ENCODE peak calls at places on chromosomes 2 and 18, in ten cellular contexts. W, J, U, R, X, K, Z, S, N and F are unnamed samples.

GRCh38 chr2:176817061-176817565 is 395.5 kb upstream of the HNRNPA3 start:
- DNase-seq in U (no peak), R (no peak), J (no peak), S (peak), N (no peak), Z (no peak), K (no peak), W (no peak), X (no peak), F (no peak)

GRCh38 chr2:191470306-191470705 is 207.6 kb upstream of the NABP1 start:
- DNase-seq in N (no peak), X (no peak), U (no peak), J (no peak), S (no peak), W (no peak), Z (no peak), R (no peak), K (no peak), F (no peak)

GRCh38 chr2:117933884-117934354 is 80.0 kb downstream of the CCDC93 start:
- DNase-seq in Z (no peak), K (no peak), X (no peak), N (no peak), R (no peak), W (no peak), U (no peak), J (no peak), S (no peak), F (no peak)

GRCh38 chr2:208097313-208097712 is 27.0 kb downstream of the CRYGD start:
- DNase-seq in X (no peak), W (no peak), R (no peak), J (no peak), N (no peak), U (no peak), Z (no peak), K (no peak), S (no peak), F (no peak)

GRCh38 chr2:176128172-176129012 is 1.1 kb upstream of the HOXD8 start:
- DNase-seq in R (no peak), X (no peak), W (no peak), N (no peak), Z (no peak), U (no peak), J (no peak), S (no peak), K (no peak), F (no peak)

GRCh38 chr2:209473930-209474419 is 50.1 kb downstream of the MAP2 start:
- DNase-seq in W (peak), X (no peak), N (no peak), S (no peak), K (no peak), Z (no peak), R (peak), J (peak), U (peak), F (peak)

GRCh38 chr2:25309402-25309801 is 32.3 kb downstream of the DNMT3A start:
- DNase-seq in S (peak), U (no peak), X (peak), K (peak), N (no peak), Z (no peak), W (peak), J (no peak), R (peak), F (no peak)

GRCh38 chr2:117856415-117857210 is 42.1 kb downstream of the DDX18 start:
- DNase-seq in N (no peak), Z (no peak), J (peak), X (no peak), U (peak), R (peak), W (peak), K (no peak), S (no peak), F (peak)

GRCh38 chr2:25955869-25956535 is 26.3 kb downstream of the KIF3C start:
- DNase-seq in K (no peak), R (no peak), J (no peak), U (no peak), N (no peak), S (no peak), Z (no peak), W (no peak), X (no peak), F (no peak)

GRCh38 chr2:217622664-217623063 is 380.1 kb downstream of the TNS1 start:
- DNase-seq in N (no peak), Z (no peak), J (no peak), W (no peak), U (no peak), X (no peak), R (no peak), S (no peak), K (no peak), F (no peak)

GRCh38 chr2:177347570-177347969 is 45.0 kb upstream of the AGPS start:
- DNase-seq in K (no peak), W (no peak), Z (no peak), J (no peak), N (no peak), S (no peak), U (no peak), R (no peak), X (no peak), F (no peak)

GRCh38 chr18:50853863-50854271 is 25.1 kb upstream of the ME2 start:
- DNase-seq in X (peak), S (no peak), J (no peak), N (no peak), W (peak), U (peak), K (no peak), Z (no peak), R (peak), F (peak)

GRCh38 chr2:216492951-216493685 is 5.5 kb upstream of the RPL37A start:
- DNase-seq in J (peak), U (peak), Z (no peak), S (no peak), W (peak), X (no peak), R (peak), K (no peak), N (no peak), F (peak)

GRCh38 chr18:13264986-13265900 is 46.7 kb downstream of the LDLRAD4 start:
- DNase-seq in Z (no peak), K (no peak), J (no peak), N (no peak), W (no peak), R (no peak), U (no peak), X (no peak), S (no peak), F (no peak)

GRCh38 chr2:191710411-191710900 is 32.5 kb downstream of the NABP1 start:
- DNase-seq in R (peak), S (no peak), U (no peak), N (no peak), Z (no peak), J (peak), W (peak), K (no peak), X (no peak), F (no peak)

GRCh38 chr2:192243488-192243887 is 48.8 kb upstream of the TMEFF2 start:
- DNase-seq in K (no peak), N (no peak), W (peak), U (no peak), S (no peak), Z (no peak), X (no peak), J (no peak), R (peak), F (peak)

GRCh38 chr2:1546023-1546591 is 132.8 kb downstream of the TPO start:
- DNase-seq in S (peak), K (peak), R (peak), X (no peak), N (no peak), W (peak), U (no peak), J (peak), Z (no peak), F (no peak)

GRCh38 chr2:202782930-202783558 is 88.5 kb downstream of the ICA1L start:
- DNase-seq in K (no peak), X (no peak), S (no peak), U (no peak), R (no peak), W (no peak), N (no peak), Z (no peak), J (no peak), F (no peak)

GRCh38 chr2:221125691-221126090 is 446.4 kb downstream of the EPHA4 start:
- DNase-seq in N (no peak), R (no peak), Z (no peak), K (no peak), W (no peak), X (no peak), J (no peak), S (no peak), U (peak), F (peak)

GRCh38 chr2:144230452-144231085 is 289.4 kb downstream of the ZEB2 start:
- DNase-seq in K (no peak), W (peak), N (no peak), R (peak), Z (no peak), J (no peak), X (no peak), S (no peak), U (no peak), F (peak)

GRCh38 chr2:212995920-212996319 is 155.5 kb downstream of the IKZF2 start:
- DNase-seq in U (no peak), S (no peak), Z (no peak), K (no peak), N (no peak), X (no peak), J (no peak), R (peak), W (peak), F (peak)

GRCh38 chr2:71639735-71640134 is 186.4 kb downstream of the DYSF start:
- DNase-seq in X (no peak), N (no peak), U (no peak), Z (no peak), R (no peak), S (no peak), K (no peak), W (no peak), J (no peak), F (no peak)

GRCh38 chr18:9696112-9696511 is 12.0 kb upstream of the RAB31 start:
- DNase-seq in Z (no peak), R (no peak), X (no peak), K (no peak), U (no peak), N (no peak), S (no peak), J (no peak), W (peak), F (no peak)

GRCh38 chr2:105744909-105745853 is at the start of gene NCK2:
- DNase-seq in K (peak), J (no peak), S (peak), N (no peak), W (peak), Z (no peak), U (no peak), X (peak), R (no peak), F (no peak)

GRCh38 chr2:67840460-67841068 is 222.2 kb downstream of the C1D start:
- DNase-seq in N (no peak), U (peak), W (peak), Z (no peak), X (peak), R (peak), S (peak), J (peak), K (peak), F (peak)

GRCh38 chr2:44200011-44200410 is 31.3 kb downstream of the PPM1B start:
- DNase-seq in S (no peak), R (no peak), J (no peak), Z (no peak), K (no peak), X (no peak), W (no peak), U (no peak), N (no peak), F (peak)

GRCh38 chr2:37771600-37772088 is 100.2 kb upstream of the CDC42EP3 start:
- DNase-seq in U (no peak), J (no peak), S (no peak), W (peak), X (no peak), R (peak), Z (no peak), N (no peak), K (no peak), F (no peak)

GRCh38 chr2:174764281-174765063 is at the start of gene CHRNA1:
- DNase-seq in R (peak), K (no peak), X (no peak), W (peak), U (no peak), S (no peak), J (no peak), N (no peak), Z (no peak), F (no peak)

GRCh38 chr2:23487735-23488492 is 102.9 kb downstream of the KLHL29 start:
- DNase-seq in K (no peak), N (no peak), X (no peak), J (peak), R (peak), S (no peak), Z (no peak), U (no peak), W (peak), F (peak)

GRCh38 chr2:97011977-97012569 is 25.7 kb upstream of the FAM178B start:
- DNase-seq in K (no peak), W (peak), N (no peak), Z (no peak), J (peak), R (peak), S (peak), X (no peak), U (no peak), F (peak)

GRCh38 chr2:120952318-120952717 is 216.7 kb downstream of the GLI2 start:
- DNase-seq in R (peak), U (no peak), S (no peak), J (no peak), K (no peak), W (peak), Z (no peak), N (no peak), X (no peak), F (no peak)

GRCh38 chr2:75076088-75076487 is 117.6 kb downstream of the POLE4 start:
- DNase-seq in S (no peak), U (no peak), X (no peak), J (no peak), W (no peak), Z (no peak), R (no peak), N (no peak), K (no peak), F (no peak)

GRCh38 chr2:98438190-98439133 is 6.2 kb upstream of the INPP4A start:
- DNase-seq in W (no peak), K (no peak), U (no peak), J (no peak), S (no peak), R (no peak), X (no peak), N (no peak), Z (no peak), F (no peak)

GRCh38 chr2:25421746-25422431 is 80.2 kb upstream of the DNMT3A start:
- DNase-seq in W (no peak), Z (no peak), S (no peak), U (no peak), X (peak), N (no peak), K (no peak), R (no peak), J (no peak), F (no peak)

GRCh38 chr2:202387608-202388342 is 11.6 kb downstream of the BMPR2 start:
- DNase-seq in N (no peak), S (no peak), J (no peak), X (no peak), Z (no peak), W (no peak), K (peak), R (no peak), U (no peak), F (no peak)

GRCh38 chr2:37471994-37472393 is 127.6 kb downstream of the QPCT start:
- DNase-seq in Z (no peak), S (no peak), R (peak), U (peak), N (no peak), X (no peak), K (no peak), J (peak), W (peak), F (no peak)

GRCh38 chr2:222613715-222614331 is 42.1 kb downstream of the FARSB start:
- DNase-seq in N (no peak), K (no peak), S (peak), X (no peak), J (peak), U (no peak), R (peak), W (peak), Z (no peak), F (no peak)

GRCh38 chr2:55419236-55419513 is 481 bp downstream of the CCDC88A start:
- DNase-seq in Z (no peak), U (no peak), S (peak), K (peak), R (no peak), J (no peak), N (no peak), X (peak), W (peak), F (no peak)

DNA sequence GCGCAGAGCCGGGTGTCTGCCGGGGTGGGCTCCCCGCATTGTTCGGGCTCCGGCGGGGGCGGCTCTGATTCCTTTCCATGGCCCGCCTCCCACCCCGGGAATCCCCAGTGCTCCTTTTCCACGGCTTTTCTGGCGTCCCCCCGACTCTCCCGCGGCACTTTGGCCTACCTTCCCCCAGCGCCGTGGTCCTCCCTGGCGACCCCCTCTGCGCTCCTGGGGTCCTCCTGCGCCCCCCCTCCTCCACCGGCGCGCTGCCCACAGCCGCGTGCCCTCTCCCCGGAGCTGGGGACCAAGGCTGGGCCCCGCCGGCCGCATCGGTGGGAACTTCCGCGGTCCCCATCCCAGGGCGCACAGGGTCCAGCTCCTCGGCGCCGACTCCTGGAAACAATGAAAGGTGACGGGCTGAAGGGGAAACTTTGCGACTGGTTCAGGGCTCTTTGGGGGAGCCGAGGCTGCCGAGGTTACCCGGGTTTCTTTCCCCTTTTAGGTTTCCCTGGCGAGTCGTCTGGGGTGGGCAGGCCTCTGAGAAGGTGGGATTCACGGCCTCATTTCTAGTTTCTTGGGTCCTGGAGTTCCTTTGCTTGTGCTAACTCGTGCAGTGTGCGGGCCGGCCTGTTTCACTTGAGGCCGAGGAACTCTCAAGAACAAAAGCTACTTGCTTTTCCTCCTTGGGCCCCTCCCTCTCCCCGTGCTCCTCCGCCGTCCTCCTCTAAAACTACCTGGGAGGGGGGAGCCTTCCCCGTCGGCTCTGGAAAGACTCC is 2.2 kb downstream of the TGIF1 start:
- DNase-seq in K (peak), J (no peak), S (peak), X (peak), N (no peak), W (peak), U (no peak), Z (peak), R (peak), F (peak)
- H3K27ac ChIP-seq in K (peak), J (peak), S (peak), X (peak), N (peak), W (peak), U (peak), Z (peak), R (peak), F (peak)

DNA sequence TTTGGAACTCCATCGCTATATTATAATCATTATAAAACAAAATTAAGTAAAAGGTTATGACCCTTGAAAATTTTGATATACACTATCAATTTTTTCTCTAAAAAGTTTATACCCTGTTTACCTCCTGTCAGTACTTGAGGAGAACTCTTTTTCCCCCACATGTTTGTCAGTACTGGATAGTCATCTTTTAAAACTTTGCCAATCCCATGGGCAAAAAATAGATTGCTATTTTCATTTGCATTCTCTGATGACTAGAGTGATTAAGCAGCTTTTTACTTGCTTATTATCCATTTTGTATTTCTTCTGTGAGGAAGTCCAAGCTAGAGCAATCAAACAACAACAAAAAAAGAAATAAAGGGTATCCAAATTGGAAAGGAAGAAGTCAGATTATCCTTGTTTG is 76.4 kb downstream of the DGKD start:
- DNase-seq in J (no peak), Z (no peak), X (no peak), S (no peak), K (no peak), N (no peak), W (no peak), U (no peak), R (no peak), F (no peak)
- H3K27ac ChIP-seq in J (no peak), Z (no peak), X (no peak), S (no peak), K (no peak), N (no peak), W (no peak), U (no peak), R (no peak), F (no peak)

GRCh38 chr2:28990445-28990844 is 9.3 kb downstream of the TOGARAM2 start:
- DNase-seq in J (no peak), R (no peak), N (no peak), X (no peak), U (no peak), K (no peak), S (no peak), W (no peak), Z (no peak), F (no peak)
- H3K27ac ChIP-seq in J (peak), R (no peak), N (no peak), X (peak), U (no peak), K (no peak), S (no peak), W (no peak), Z (no peak), F (no peak)

DNA sequence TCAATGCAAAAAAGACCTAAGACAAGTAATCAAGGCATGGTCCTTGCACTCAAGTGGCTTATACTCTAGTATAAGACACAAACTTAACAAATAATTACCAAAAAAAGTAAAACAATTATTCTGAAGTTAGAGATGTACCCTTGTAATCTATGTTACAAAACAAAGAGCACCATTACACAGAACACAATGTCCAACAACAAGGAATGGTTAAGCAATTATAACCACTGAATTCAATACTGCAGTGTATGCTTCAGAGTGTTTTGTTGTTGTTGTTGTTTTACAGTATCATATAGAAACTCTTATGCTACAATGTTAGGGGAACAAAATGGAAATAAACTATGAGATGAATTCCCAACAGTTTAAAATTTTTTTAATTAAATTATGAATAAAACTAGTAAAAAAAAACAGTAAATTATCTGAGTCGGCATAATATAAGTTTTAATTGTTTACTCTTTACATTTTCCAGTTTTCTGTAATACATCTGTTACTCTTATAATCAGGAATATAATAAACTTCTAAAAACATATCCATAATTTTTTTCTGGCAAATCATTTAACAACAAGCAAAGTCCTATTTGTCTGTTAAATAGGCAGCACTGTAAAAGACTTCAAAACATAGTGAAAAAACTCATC is 29.2 kb downstream of the ROCK2 start:
- DNase-seq in N (no peak), U (no peak), W (no peak), J (no peak), X (no peak), Z (no peak), S (no peak), K (no peak), R (no peak), F (no peak)
- H3K27ac ChIP-seq in N (no peak), U (no peak), W (no peak), J (no peak), X (no peak), Z (no peak), S (no peak), K (no peak), R (no peak), F (no peak)

DNA sequence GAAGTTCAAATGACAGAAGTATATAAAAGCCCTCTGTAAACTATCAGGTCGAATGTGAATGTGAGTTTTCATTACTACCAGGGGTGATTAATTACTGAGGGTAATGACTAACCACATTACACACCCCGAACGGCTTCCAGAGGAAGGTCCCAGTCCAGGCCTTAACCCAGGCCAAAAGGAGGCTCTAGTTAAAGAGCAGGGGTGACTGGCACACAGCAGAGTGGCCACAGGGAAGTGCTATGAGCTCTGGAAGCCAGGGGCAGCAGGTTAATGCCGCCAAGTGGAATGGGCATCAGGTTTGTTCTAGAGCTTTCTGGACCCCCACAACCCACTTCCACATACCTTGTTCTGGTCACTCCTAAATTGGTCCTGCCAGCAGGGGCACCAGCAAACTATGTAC is 87.7 kb downstream of the BCL11A start:
- DNase-seq in S (no peak), N (no peak), R (no peak), Z (no peak), W (no peak), U (no peak), X (no peak), J (no peak), K (no peak), F (no peak)
- H3K27ac ChIP-seq in S (no peak), N (no peak), R (no peak), Z (no peak), W (no peak), U (no peak), X (no peak), J (no peak), K (no peak), F (no peak)